ENCODE peak calls at places on chromosomes 13 and 19, in six cellular contexts. T is SK-N-SH, D is psoas muscle, N is fibroblast of lung, I is bronchial epithelial cell, Y is left ventricle myocardium inferior. F is an unnamed sample.

GRCh38 chr13:32023698-32024097 is 7.9 kb upstream of the FRY start:
- DNase-seq in T (no peak), D (no peak), N (peak; percentile 36), I (no peak), Y (no peak), F (no peak)

GRCh38 chr13:60431108-60431700 is 34.2 kb downstream of the TDRD3 start:
- DNase-seq in T (peak; percentile 36), D (no peak), N (peak; percentile 82), I (peak; percentile 70), Y (no peak), F (peak; percentile 26)

GRCh38 chr19:46426506-46427162 is 2.1 kb downstream of the PNMA8C start:
- DNase-seq in T (peak; percentile 94), D (peak; percentile 85), N (peak; percentile 84), I (peak; percentile 56), Y (peak; percentile 82), F (peak; percentile 56)

GRCh38 chr13:46535822-46536221 is 17.1 kb upstream of the LRCH1 start:
- DNase-seq in T (no peak), D (no peak), N (peak; percentile 64), I (peak; percentile 31), Y (no peak), F (no peak)

GRCh38 chr19:55165952-55166529 is 372 bp downstream of the DNAAF3 start:
- DNase-seq in T (peak; percentile 80), D (peak; percentile 81), N (peak; percentile 78), I (peak; percentile 65), Y (peak; percentile 47), F (peak; percentile 73)

GRCh38 chr13:98664047-98664446 is 87.1 kb upstream of the STK24 start:
- DNase-seq in T (no peak), D (no peak), N (peak; percentile 9), I (peak; percentile 89), Y (no peak), F (peak; percentile 89)

GRCh38 chr13:54029226-54029625 is 1000.6 kb downstream of the OLFM4 start:
- DNase-seq in T (no peak), D (no peak), N (no peak), I (peak; percentile 87), Y (no peak), F (no peak)

GRCh38 chr19:47094557-47095517 is 18.7 kb downstream of the ZC3H4 start:
- DNase-seq in T (no peak), D (peak; percentile 49), N (no peak), I (no peak), Y (no peak), F (no peak)

GRCh38 chr13:22596157-22596863 is 584.5 kb upstream of the SGCG start:
- DNase-seq in T (no peak), D (no peak), N (no peak), I (no peak), Y (no peak), F (no peak)

GRCh38 chr13:76637651-76638111 is 248.5 kb downstream of the KCTD12 start:
- DNase-seq in T (peak; percentile 16), D (no peak), N (peak; percentile 86), I (no peak), Y (no peak), F (peak; percentile 42)

GRCh38 chr19:2507109-2507508 is 31.2 kb downstream of the GADD45B start:
- DNase-seq in T (no peak), D (no peak), N (peak; percentile 81), I (peak; percentile 89), Y (no peak), F (peak; percentile 60)

GRCh38 chr19:3692141-3693029 is 7.9 kb downstream of the PIP5K1C start:
- DNase-seq in T (peak; percentile 82), D (no peak), N (no peak), I (no peak), Y (no peak), F (no peak)

GRCh38 chr19:38417544-38418506 is 8.2 kb downstream of the RASGRP4 start:
- DNase-seq in T (no peak), D (peak; percentile 80), N (peak; percentile 11), I (peak; percentile 32), Y (peak; percentile 65), F (no peak)

GRCh38 chr13:73695325-73695724 is 438.9 kb downstream of the KLF12 start:
- DNase-seq in T (no peak), D (no peak), N (no peak), I (no peak), Y (no peak), F (no peak)

GRCh38 chr13:49716615-49717014 is 25.3 kb upstream of the EBPL start:
- DNase-seq in T (no peak), D (no peak), N (no peak), I (no peak), Y (no peak), F (no peak)
- H3K36me3 ChIP-seq in T (peaks cover 85% of the 10 kb centered on the region), D (peaks cover 60% of the 10 kb centered on the region), N (no peaks in the 10 kb centered on the region), I (peaks cover 3% of the 10 kb centered on the region), Y (peaks cover 76% of the 10 kb centered on the region), F (peaks cover 17% of the 10 kb centered on the region)

GRCh38 chr19:56765107-56765506 is 75.4 kb downstream of the PEG3 start:
- DNase-seq in T (peak; percentile 75), D (peak; percentile 55), N (peak; percentile 9), I (no peak), Y (peak; percentile 74), F (peak; percentile 4)

GRCh38 chr19:56760842-56761241 is 79.7 kb downstream of the PEG3 start:
- DNase-seq in T (no peak), D (no peak), N (no peak), I (no peak), Y (no peak), F (no peak)

GRCh38 chr19:56769650-56770049 is 70.9 kb downstream of the PEG3 start:
- DNase-seq in T (no peak), D (no peak), N (no peak), I (no peak), Y (no peak), F (no peak)

GRCh38 chr19:56759531-56759930 is 81.0 kb downstream of the PEG3 start:
- DNase-seq in T (no peak), D (no peak), N (no peak), I (no peak), Y (no peak), F (no peak)

DNA sequence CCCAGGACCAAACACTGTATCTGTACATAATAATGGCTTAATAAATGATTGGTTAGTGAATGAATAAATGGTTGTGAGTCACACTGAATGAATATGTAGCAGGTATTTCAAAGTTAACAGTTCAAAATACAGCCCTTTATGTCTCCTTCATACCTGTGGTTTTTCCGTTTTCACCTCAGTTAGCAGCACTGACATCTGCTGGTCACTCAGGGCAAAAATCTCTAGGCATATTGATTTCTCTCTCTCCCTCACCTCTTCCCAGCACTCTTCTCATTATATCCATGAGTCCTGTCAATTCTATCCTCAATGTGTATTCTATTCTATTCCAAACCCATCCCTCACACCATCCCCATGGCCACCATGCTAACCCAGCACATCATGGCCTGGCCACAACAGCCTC is 76.2 kb downstream of the PEG3 start:
- DNase-seq in T (no peak), D (no peak), N (no peak), I (peak; percentile 8), Y (no peak), F (no peak)
- TF ChIP-seq CTCF in T (no peak), D (no peak), N (no peak), I (peak; percentile 13), Y (no peak), F (no peak)

DNA sequence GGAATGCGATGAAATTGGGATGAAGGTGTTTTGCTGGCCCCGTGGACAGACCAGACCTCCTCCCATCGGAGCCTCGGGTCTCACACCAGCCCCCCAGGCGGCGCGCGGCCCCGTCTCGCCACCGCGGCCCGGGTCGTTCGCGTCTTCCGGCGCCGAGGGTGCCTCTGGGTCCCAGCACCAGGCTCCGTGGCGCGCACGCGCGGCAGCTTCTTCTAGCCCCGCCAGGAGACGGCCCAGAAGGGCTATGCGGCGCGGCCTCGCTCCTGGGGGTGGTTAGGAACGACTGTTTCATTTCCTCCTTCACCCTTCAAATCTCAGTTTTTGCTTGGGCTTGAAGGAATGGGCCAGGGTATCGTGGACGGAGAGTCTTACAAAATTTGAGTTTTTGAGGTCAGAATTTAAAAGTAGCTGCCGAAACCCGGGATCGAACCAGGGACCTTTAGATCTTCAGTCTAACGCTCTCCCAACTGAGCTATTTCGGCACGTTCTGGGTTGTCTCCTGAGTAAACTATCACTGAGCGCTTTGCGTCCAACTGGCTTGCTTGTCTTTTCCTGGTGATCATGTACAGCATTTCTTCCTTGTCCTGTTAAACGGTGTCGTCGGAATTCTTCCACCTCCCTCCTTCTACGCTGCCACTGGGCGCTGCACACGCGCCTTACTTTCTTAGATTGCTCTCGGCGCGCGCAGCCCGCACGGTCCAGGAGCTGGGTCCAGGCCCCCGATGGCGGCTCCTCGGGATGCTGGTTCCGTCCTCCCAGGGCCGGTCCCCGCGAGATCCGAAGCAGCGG is 46.5 kb downstream of the TGDS start:
- DNase-seq in T (peak; percentile 93), D (peak; percentile 96), N (peak; percentile 98), I (peak; percentile 90), Y (peak; percentile 91), F (peak; percentile 92)
- H3K36me3 ChIP-seq in T (no peaks in the 10 kb centered on the region), D (no peaks in the 10 kb centered on the region), N (no peaks in the 10 kb centered on the region), I (no peaks in the 10 kb centered on the region), Y (no peaks in the 10 kb centered on the region), F (no peaks in the 10 kb centered on the region)

GRCh38 chr13:49517461-49517860 is 21.7 kb downstream of the PHF11 start:
- DNase-seq in T (no peak), D (no peak), N (peak; percentile 31), I (no peak), Y (no peak), F (no peak)
- TF ChIP-seq CTCF in T (peak; percentile 47), D (no peak), N (peak; percentile 43), I (no peak), Y (peak; percentile 45), F (peak; percentile 72)

GRCh38 chr13:112562786-112563383 is 25.1 kb downstream of the TUBGCP3 start:
- DNase-seq in T (no peak), D (no peak), N (no peak), I (no peak), Y (no peak), F (no peak)

GRCh38 chr13:112562254-112562653 is 25.7 kb downstream of the TUBGCP3 start:
- DNase-seq in T (no peak), D (no peak), N (no peak), I (no peak), Y (no peak), F (no peak)

GRCh38 chr13:112572408-112572807 is 15.5 kb downstream of the TUBGCP3 start:
- DNase-seq in T (no peak), D (no peak), N (peak; percentile 59), I (no peak), Y (no peak), F (no peak)

GRCh38 chr13:112569771-112570288 is 18.1 kb downstream of the TUBGCP3 start:
- DNase-seq in T (no peak), D (no peak), N (no peak), I (no peak), Y (no peak), F (no peak)

GRCh38 chr13:112567161-112567862 is 20.6 kb downstream of the TUBGCP3 start:
- DNase-seq in T (no peak), D (no peak), N (peak; percentile 46), I (no peak), Y (no peak), F (no peak)
- H3K36me3 ChIP-seq in T (peaks cover 15% of the 10 kb centered on the region), D (peaks cover 55% of the 10 kb centered on the region), N (peaks cover 3% of the 10 kb centered on the region), I (peaks cover 2% of the 10 kb centered on the region), Y (peaks cover 41% of the 10 kb centered on the region), F (no peaks in the 10 kb centered on the region)

GRCh38 chr13:55244991-55245644 is 1895.6 kb upstream of the PRR20A start:
- DNase-seq in T (peak; percentile 3), D (no peak), N (peak; percentile 9), I (no peak), Y (no peak), F (no peak)
- TF ChIP-seq CTCF in T (peak; percentile 61), D (no peak), N (no peak), I (no peak), Y (no peak), F (peak; percentile 14)